ENCODE peak calls at places on chromosome 2, in nine cellular contexts. Y, P, N, S, O, A, J, M and X are unnamed samples.

GRCh38 chr2:168336786-168337388 is 89.5 kb upstream of the STK39 start:
- DNase-seq in O (no peak), J (no peak), A (no peak), M (no peak), P (no peak), N (peak; percentile 42), Y (peak; percentile 22), S (no peak), X (no peak)

GRCh38 chr2:127024769-127025356 is 82.1 kb downstream of the BIN1 start:
- DNase-seq in M (peak; percentile 62), A (peak; percentile 36), P (peak; percentile 25), Y (no peak), J (peak; percentile 72), O (no peak), N (peak; percentile 64), S (no peak), X (no peak)

GRCh38 chr2:212863185-212863588 is 288.2 kb downstream of the IKZF2 start:
- DNase-seq in P (no peak), O (no peak), J (no peak), S (no peak), M (no peak), N (peak; percentile 41), Y (peak; percentile 6), A (peak; percentile 25), X (no peak)

GRCh38 chr2:106332054-106332453 is 136.2 kb downstream of the RGPD3 start:
- DNase-seq in S (no peak), N (no peak), Y (no peak), M (no peak), P (no peak), A (no peak), O (no peak), J (no peak), X (no peak)

GRCh38 chr2:205193829-205194228 is 488.5 kb upstream of the NRP2 start:
- DNase-seq in O (no peak), N (no peak), M (no peak), A (no peak), S (no peak), J (no peak), P (no peak), Y (no peak), X (no peak)

GRCh38 chr2:23599006-23599405 is 214.0 kb downstream of the KLHL29 start:
- DNase-seq in O (no peak), S (no peak), A (no peak), Y (no peak), M (no peak), J (no peak), P (no peak), N (no peak), X (no peak)

GRCh38 chr2:42783511-42783910 is 8.9 kb downstream of the HAAO start:
- DNase-seq in M (no peak), Y (no peak), A (no peak), S (no peak), O (no peak), P (no peak), N (no peak), J (no peak), X (no peak)

GRCh38 chr2:171225302-171225980 is 64.7 kb upstream of the TLK1 start:
- DNase-seq in A (peak; percentile 89), P (no peak), J (no peak), O (no peak), M (no peak), Y (no peak), N (peak; percentile 94), S (no peak), X (no peak)

GRCh38 chr2:113888641-113889470 is 1.0 kb upstream of the ACTR3 start:
- DNase-seq in N (no peak), O (peak; percentile 64), Y (no peak), S (no peak), M (no peak), P (no peak), J (no peak), A (no peak), X (no peak)

GRCh38 chr2:152336854-152337510 is 2.0 kb downstream of the FMNL2 start:
- DNase-seq in O (no peak), N (peak; percentile 80), P (no peak), M (no peak), S (no peak), A (peak; percentile 75), Y (no peak), J (peak; percentile 89), X (no peak)

GRCh38 chr2:63856302-63856600 is 14.6 kb downstream of the UGP2 start:
- DNase-seq in O (no peak), P (no peak), Y (no peak), N (no peak), M (no peak), S (no peak), A (no peak), J (no peak), X (no peak)

GRCh38 chr2:20957745-20958144 is 86.1 kb downstream of the APOB start:
- DNase-seq in P (no peak), Y (no peak), M (peak; percentile 55), J (no peak), O (no peak), N (no peak), S (no peak), A (no peak), X (no peak)

GRCh38 chr2:176132397-176133086 is 3.0 kb downstream of the HOXD8 start:
- DNase-seq in O (no peak), S (no peak), Y (no peak), A (peak; percentile 60), N (peak; percentile 18), P (no peak), M (no peak), J (peak; percentile 46), X (no peak)

DNA sequence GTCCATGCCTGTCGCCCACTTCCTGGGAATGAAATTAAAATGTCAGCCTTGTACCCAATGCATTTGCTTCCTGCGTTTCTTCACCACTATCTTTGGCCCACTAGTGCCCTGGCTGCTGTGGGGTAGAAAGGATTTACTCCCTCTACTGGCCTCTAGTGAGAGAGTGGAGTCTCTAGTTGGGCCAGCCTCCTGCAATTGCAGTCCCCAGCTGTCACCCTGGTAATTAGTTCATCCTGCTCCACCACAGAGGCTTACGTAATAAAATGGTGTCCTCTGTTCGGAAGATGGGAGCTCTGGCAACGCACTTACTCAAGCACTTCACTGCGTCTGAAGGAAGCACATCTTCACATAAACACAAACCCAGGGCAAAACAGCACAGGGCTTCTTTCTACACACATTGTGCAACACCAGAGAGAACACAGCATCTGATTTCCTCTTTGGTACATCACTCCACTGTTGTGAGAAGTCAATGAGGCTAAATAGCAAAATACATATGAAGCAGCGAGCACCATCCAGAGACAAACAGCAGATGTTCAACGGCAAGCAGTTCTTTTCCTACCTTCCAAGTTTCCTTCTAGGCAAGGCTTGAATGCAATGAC is 274.6 kb downstream of the LRATD1 start:
- DNase-seq in O (no peak), N (no peak), A (no peak), Y (no peak), M (no peak), P (no peak), S (no peak), J (no peak), X (no peak)
- TF ChIP-seq CTCF in O (no peak), N (no peak), A (no peak), Y (peak; percentile 7), M (no peak), P (no peak), S (no peak), J (no peak), X (no peak)

DNA sequence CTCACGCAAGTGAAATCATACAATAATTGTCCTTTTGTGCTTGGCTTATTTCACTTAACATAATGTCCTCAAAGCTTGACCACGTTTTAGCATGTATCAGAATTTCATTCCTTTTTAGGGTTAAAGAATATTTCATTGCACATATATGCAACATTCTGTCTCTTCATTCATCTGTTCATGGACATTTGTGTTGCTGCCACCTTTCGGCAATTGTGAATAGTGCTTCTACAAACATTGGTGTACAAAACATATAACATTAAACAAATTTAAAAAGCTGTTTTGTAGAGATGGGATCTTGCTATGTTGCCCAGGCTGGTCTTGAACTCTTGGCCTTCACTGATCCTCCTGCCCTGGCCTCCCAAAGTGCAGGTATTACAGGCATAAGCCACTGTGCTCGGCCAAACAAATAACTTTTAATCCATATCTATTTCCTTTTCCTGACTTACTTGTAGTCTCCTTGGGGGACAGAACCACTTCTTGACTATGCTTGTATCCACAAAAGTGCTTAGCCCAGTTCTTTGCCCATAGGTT is 209.3 kb downstream of the SLC4A3 start:
- DNase-seq in P (no peak), M (no peak), Y (no peak), J (no peak), A (peak; percentile 12), O (no peak), S (no peak), N (peak; percentile 55), X (no peak)
- TF ChIP-seq CTCF in P (peak; percentile 22), M (no peak), Y (peak; percentile 13), J (no peak), A (peak; percentile 55), O (peak; percentile 38), S (no peak), N (peak; percentile 51), X (no peak)

GRCh38 chr2:219406861-219407230 is 11.3 kb upstream of the DES start:
- DNase-seq in M (no peak), P (no peak), N (peak; percentile 75), S (no peak), Y (no peak), O (no peak), A (peak; percentile 84), J (peak; percentile 97), X (no peak)

GRCh38 chr2:219404291-219404910 is 13.8 kb upstream of the DES start:
- DNase-seq in O (no peak), J (no peak), A (no peak), S (no peak), P (no peak), N (no peak), M (no peak), Y (no peak), X (no peak)

GRCh38 chr2:219405958-219406860 is 12.0 kb upstream of the DES start:
- DNase-seq in M (no peak), Y (no peak), O (no peak), J (no peak), S (no peak), P (no peak), A (no peak), N (no peak), X (no peak)

GRCh38 chr2:219404954-219405353 is 13.2 kb upstream of the DES start:
- DNase-seq in J (peak; percentile 81), M (no peak), O (peak; percentile 27), A (no peak), S (no peak), P (no peak), Y (no peak), N (no peak), X (no peak)

DNA sequence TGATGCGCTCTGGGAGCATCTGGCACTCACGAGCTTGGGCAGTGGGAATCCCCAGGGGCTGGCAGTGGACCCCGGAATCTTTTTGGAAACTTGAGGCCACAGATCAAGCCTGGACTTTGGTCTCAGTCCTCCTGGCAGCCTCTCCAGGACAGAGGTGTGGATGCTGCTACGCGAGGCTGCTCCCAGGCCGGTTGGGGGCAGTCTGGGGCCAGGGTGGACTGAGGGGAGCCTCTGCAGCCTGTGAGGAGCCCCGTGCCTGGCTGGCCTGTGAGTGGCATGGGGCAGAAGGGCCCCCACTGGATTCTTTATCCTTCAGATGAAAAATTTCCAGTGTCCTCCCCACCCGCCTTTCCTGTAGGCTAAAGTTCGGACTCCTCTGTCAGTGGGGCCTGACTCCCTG is 12.7 kb upstream of the DES start:
- DNase-seq in P (no peak), S (no peak), A (no peak), N (no peak), O (no peak), M (no peak), J (peak; percentile 95), Y (no peak), X (no peak)
- TF ChIP-seq CTCF in P (no peak), S (no peak), A (peak; percentile 38), N (peak; percentile 30), O (no peak), M (no peak), J (peak; percentile 45), Y (no peak), X (no peak)

GRCh38 chr2:104412384-104412783 is 441.5 kb upstream of the POU3F3 start:
- DNase-seq in P (peak; percentile 29), S (no peak), M (no peak), N (peak; percentile 6), Y (peak; percentile 33), J (no peak), O (no peak), A (peak; percentile 31), X (no peak)
- TF ChIP-seq CTCF in P (peak; percentile 72), S (peak; percentile 61), M (no peak), N (peak; percentile 45), Y (peak; percentile 46), J (no peak), O (peak; percentile 70), A (peak; percentile 62), X (no peak)